ENCODE peak calls at places on chromosomes 12 and 14, in nine cellular contexts. One of them, this sample, is unnamed.

GRCh38 chr12:53061404-53062010 is 11.6 kb downstream of the TNS2 start:
- DNase-seq in right cardiac atrium: peak; percentile 41
- DNase-seq in H9: peak; percentile 81
- DNase-seq in heart left ventricle: no peak
- DNase-seq in CD8-positive, alpha-beta memory T cell: no peak
- DNase-seq in DND-41: no peak
- DNase-seq in neural progenitor cell: peak; percentile 48
- DNase-seq in neuronal stem cell: no peak
- DNase-seq in psoas muscle: peak; percentile 38
- DNase-seq in this sample: peak; percentile 8

GRCh38 chr12:5201554-5202243 is 158.0 kb downstream of the KCNA5 start:
- DNase-seq in H9: peak; percentile 90
- DNase-seq in neuronal stem cell: no peak
- DNase-seq in CD8-positive, alpha-beta memory T cell: no peak
- DNase-seq in heart left ventricle: peak; percentile 34
- DNase-seq in neural progenitor cell: peak; percentile 64
- DNase-seq in DND-41: no peak
- DNase-seq in psoas muscle: no peak
- DNase-seq in right cardiac atrium: peak; percentile 43
- DNase-seq in this sample: no peak

GRCh38 chr12:115402443-115403170 is 718.6 kb upstream of the TBX3 start:
- DNase-seq in CD8-positive, alpha-beta memory T cell: no peak
- DNase-seq in H9: no peak
- DNase-seq in neuronal stem cell: no peak
- DNase-seq in psoas muscle: no peak
- DNase-seq in neural progenitor cell: no peak
- DNase-seq in right cardiac atrium: no peak
- DNase-seq in DND-41: no peak
- DNase-seq in heart left ventricle: no peak
- DNase-seq in this sample: no peak

GRCh38 chr14:69489495-69489894 is 5.0 kb downstream of the PLEKHD1 start:
- DNase-seq in H9: no peak
- DNase-seq in right cardiac atrium: no peak
- DNase-seq in neural progenitor cell: no peak
- DNase-seq in neuronal stem cell: no peak
- DNase-seq in heart left ventricle: no peak
- DNase-seq in DND-41: no peak
- DNase-seq in CD8-positive, alpha-beta memory T cell: no peak
- DNase-seq in psoas muscle: no peak
- DNase-seq in this sample: no peak

GRCh38 chr14:75123991-75124390 is 2.9 kb downstream of the NEK9 start:
- DNase-seq in right cardiac atrium: peak; percentile 21
- DNase-seq in CD8-positive, alpha-beta memory T cell: no peak
- DNase-seq in H9: no peak
- DNase-seq in psoas muscle: no peak
- DNase-seq in neuronal stem cell: no peak
- DNase-seq in heart left ventricle: no peak
- DNase-seq in neural progenitor cell: no peak
- DNase-seq in DND-41: no peak
- DNase-seq in this sample: no peak

GRCh38 chr14:100904307-100905019 is 941 bp upstream of the RTL1 start:
- DNase-seq in neural progenitor cell: peak; percentile 94
- DNase-seq in heart left ventricle: no peak
- DNase-seq in right cardiac atrium: no peak
- DNase-seq in psoas muscle: no peak
- DNase-seq in DND-41: peak; percentile 34
- DNase-seq in CD8-positive, alpha-beta memory T cell: no peak
- DNase-seq in neuronal stem cell: peak; percentile 73
- DNase-seq in H9: peak; percentile 77
- DNase-seq in this sample: no peak

GRCh38 chr12:81284137-81284536 is 206.3 kb downstream of the ACSS3 start:
- DNase-seq in psoas muscle: no peak
- DNase-seq in heart left ventricle: no peak
- DNase-seq in H9: peak; percentile 44
- DNase-seq in right cardiac atrium: no peak
- DNase-seq in CD8-positive, alpha-beta memory T cell: no peak
- DNase-seq in neuronal stem cell: no peak
- DNase-seq in DND-41: no peak
- DNase-seq in neural progenitor cell: peak; percentile 1
- DNase-seq in this sample: no peak

GRCh38 chr14:20855652-20856291 is 35.4 kb upstream of the RNASE3 start:
- DNase-seq in neuronal stem cell: peak; percentile 43
- DNase-seq in neural progenitor cell: peak; percentile 85
- DNase-seq in psoas muscle: peak; percentile 24
- DNase-seq in CD8-positive, alpha-beta memory T cell: peak; percentile 52
- DNase-seq in H9: peak; percentile 78
- DNase-seq in right cardiac atrium: peak; percentile 47
- DNase-seq in heart left ventricle: peak; percentile 65
- DNase-seq in DND-41: peak; percentile 54
- DNase-seq in this sample: peak; percentile 60

GRCh38 chr12:64633940-64634337 is 23.6 kb downstream of the RASSF3 start:
- DNase-seq in neuronal stem cell: no peak
- DNase-seq in CD8-positive, alpha-beta memory T cell: peak; percentile 56
- DNase-seq in DND-41: no peak
- DNase-seq in H9: no peak
- DNase-seq in heart left ventricle: peak; percentile 62
- DNase-seq in psoas muscle: peak; percentile 39
- DNase-seq in neural progenitor cell: no peak
- DNase-seq in right cardiac atrium: peak; percentile 61
- DNase-seq in this sample: no peak

GRCh38 chr14:75631453-75631831 is 29.2 kb downstream of the ERG28 start:
- DNase-seq in neural progenitor cell: peak; percentile 71
- DNase-seq in H9: peak; percentile 70
- DNase-seq in psoas muscle: no peak
- DNase-seq in right cardiac atrium: no peak
- DNase-seq in CD8-positive, alpha-beta memory T cell: no peak
- DNase-seq in DND-41: no peak
- DNase-seq in heart left ventricle: no peak
- DNase-seq in neuronal stem cell: peak; percentile 26
- DNase-seq in this sample: no peak

GRCh38 chr14:77024171-77024627 is 4.3 kb downstream of the IRF2BPL start:
- DNase-seq in right cardiac atrium: no peak
- DNase-seq in neuronal stem cell: no peak
- DNase-seq in CD8-positive, alpha-beta memory T cell: peak; percentile 65
- DNase-seq in DND-41: peak; percentile 57
- DNase-seq in heart left ventricle: peak; percentile 69
- DNase-seq in H9: peak; percentile 93
- DNase-seq in neural progenitor cell: peak; percentile 88
- DNase-seq in psoas muscle: no peak
- DNase-seq in this sample: no peak

GRCh38 chr14:33475623-33476022 is 475.3 kb downstream of the EGLN3 start:
- DNase-seq in right cardiac atrium: peak; percentile 25
- DNase-seq in DND-41: peak; percentile 35
- DNase-seq in heart left ventricle: peak; percentile 31
- DNase-seq in neuronal stem cell: peak; percentile 90
- DNase-seq in CD8-positive, alpha-beta memory T cell: no peak
- DNase-seq in H9: peak; percentile 86
- DNase-seq in psoas muscle: no peak
- DNase-seq in neural progenitor cell: peak; percentile 95
- DNase-seq in this sample: peak; percentile 61

GRCh38 chr12:121801601-121802484 is 2.0 kb upstream of the SETD1B start:
- DNase-seq in right cardiac atrium: no peak
- DNase-seq in psoas muscle: no peak
- DNase-seq in neuronal stem cell: no peak
- DNase-seq in CD8-positive, alpha-beta memory T cell: peak; percentile 68
- DNase-seq in H9: peak; percentile 32
- DNase-seq in neural progenitor cell: peak; percentile 58
- DNase-seq in DND-41: peak; percentile 63
- DNase-seq in heart left ventricle: no peak
- DNase-seq in this sample: no peak

GRCh38 chr12:89348894-89349669 is 3.2 kb downstream of the DUSP6 start:
- DNase-seq in neural progenitor cell: peak; percentile 30
- DNase-seq in H9: no peak
- DNase-seq in DND-41: peak; percentile 57
- DNase-seq in neuronal stem cell: no peak
- DNase-seq in right cardiac atrium: no peak
- DNase-seq in CD8-positive, alpha-beta memory T cell: no peak
- DNase-seq in psoas muscle: no peak
- DNase-seq in heart left ventricle: no peak
- DNase-seq in this sample: no peak

GRCh38 chr14:52338282-52338681 is 24.2 kb downstream of the PTGER2 start:
- DNase-seq in neural progenitor cell: no peak
- DNase-seq in right cardiac atrium: no peak
- DNase-seq in DND-41: no peak
- DNase-seq in psoas muscle: no peak
- DNase-seq in H9: no peak
- DNase-seq in CD8-positive, alpha-beta memory T cell: no peak
- DNase-seq in heart left ventricle: no peak
- DNase-seq in neuronal stem cell: no peak
- DNase-seq in this sample: no peak

DNA sequence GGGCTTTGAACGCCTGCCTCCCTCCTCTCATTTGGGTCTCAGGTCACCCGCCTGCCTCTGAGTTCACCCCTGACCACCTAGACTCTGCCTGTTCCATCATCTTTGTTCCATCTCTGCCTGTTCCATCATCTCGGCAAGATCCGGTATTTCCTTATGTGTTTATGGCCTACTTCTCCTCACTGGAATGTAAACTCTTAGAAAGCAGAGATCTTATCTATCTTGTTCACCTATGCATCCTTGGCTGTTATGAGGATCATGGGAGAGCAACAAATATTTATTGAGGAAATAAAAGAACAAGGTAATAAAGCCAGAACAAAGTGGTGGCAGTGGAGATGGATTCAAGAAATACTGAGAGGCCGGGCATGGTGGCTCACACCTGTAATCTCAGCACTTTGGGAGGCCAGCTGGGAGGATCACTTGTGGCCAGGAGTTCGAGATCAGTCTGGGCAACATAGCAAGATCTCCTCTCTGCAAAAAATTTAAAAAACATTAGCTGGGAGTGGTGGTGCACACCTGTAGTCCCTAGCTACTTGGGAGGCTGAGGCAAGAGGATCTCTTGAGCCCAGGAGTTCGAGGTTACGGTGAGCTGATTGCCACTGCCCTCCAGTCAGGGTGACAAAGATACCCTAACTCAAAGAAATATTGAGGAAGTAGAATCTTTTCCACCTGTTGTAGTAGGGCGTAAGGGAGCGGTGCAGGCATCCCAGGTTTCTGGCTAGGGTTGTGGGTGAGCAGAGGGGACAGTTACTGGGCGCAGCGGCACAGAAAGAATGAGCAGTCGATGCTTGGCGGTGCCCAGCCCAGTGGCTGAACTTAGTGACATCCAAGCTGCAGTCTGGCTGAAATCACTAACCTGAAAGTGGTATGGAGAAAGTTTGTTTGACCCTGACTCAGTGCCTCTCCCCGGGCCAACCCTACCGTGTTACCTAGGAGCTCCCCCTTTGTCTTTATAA is 1.7 kb upstream of the KLC1 start:
- DNase-seq in DND-41: no peak
- DNase-seq in right cardiac atrium: no peak
- DNase-seq in psoas muscle: no peak
- DNase-seq in neuronal stem cell: no peak
- DNase-seq in CD8-positive, alpha-beta memory T cell: no peak
- DNase-seq in heart left ventricle: peak; percentile 29
- DNase-seq in neural progenitor cell: no peak
- DNase-seq in H9: no peak
- DNase-seq in this sample: no peak
- H3K27ac ChIP-seq in DND-41: no peak overlapping the region
- H3K27ac ChIP-seq in right cardiac atrium: peak overlapping the region; percentile 94
- H3K27ac ChIP-seq in psoas muscle: peak overlapping the region; percentile 88
- H3K27ac ChIP-seq in neuronal stem cell: no peak overlapping the region
- H3K27ac ChIP-seq in CD8-positive, alpha-beta memory T cell: peak overlapping the region; percentile 86
- H3K27ac ChIP-seq in heart left ventricle: peak overlapping the region; percentile 99
- H3K27ac ChIP-seq in neural progenitor cell: no peak overlapping the region
- H3K27ac ChIP-seq in H9: no peak overlapping the region
- H3K27ac ChIP-seq in this sample: peak overlapping the region; percentile 97

GRCh38 chr12:128047266-128048060 is 219.5 kb upstream of the TMEM132C start:
- DNase-seq in DND-41: no peak
- DNase-seq in right cardiac atrium: no peak
- DNase-seq in CD8-positive, alpha-beta memory T cell: no peak
- DNase-seq in neural progenitor cell: no peak
- DNase-seq in H9: no peak
- DNase-seq in neuronal stem cell: no peak
- DNase-seq in psoas muscle: no peak
- DNase-seq in heart left ventricle: no peak
- DNase-seq in this sample: no peak
- H3K27ac ChIP-seq in DND-41: no peak overlapping the region
- H3K27ac ChIP-seq in right cardiac atrium: no peak overlapping the region
- H3K27ac ChIP-seq in CD8-positive, alpha-beta memory T cell: no peak overlapping the region
- H3K27ac ChIP-seq in neural progenitor cell: no peak overlapping the region
- H3K27ac ChIP-seq in H9: no peak overlapping the region
- H3K27ac ChIP-seq in neuronal stem cell: no peak overlapping the region
- H3K27ac ChIP-seq in psoas muscle: no peak overlapping the region
- H3K27ac ChIP-seq in heart left ventricle: no peak overlapping the region
- H3K27ac ChIP-seq in this sample: no peak overlapping the region

GRCh38 chr12:48678561-48679185 is 3.4 kb downstream of the KANSL2 start:
- DNase-seq in neural progenitor cell: no peak
- DNase-seq in H9: no peak
- DNase-seq in right cardiac atrium: no peak
- DNase-seq in heart left ventricle: no peak
- DNase-seq in CD8-positive, alpha-beta memory T cell: no peak
- DNase-seq in neuronal stem cell: no peak
- DNase-seq in psoas muscle: no peak
- DNase-seq in DND-41: no peak
- DNase-seq in this sample: no peak
- H3K27ac ChIP-seq in neural progenitor cell: no peak overlapping the region
- H3K27ac ChIP-seq in H9: no peak overlapping the region
- H3K27ac ChIP-seq in right cardiac atrium: no peak overlapping the region
- H3K27ac ChIP-seq in heart left ventricle: no peak overlapping the region
- H3K27ac ChIP-seq in CD8-positive, alpha-beta memory T cell: peak overlapping the region; percentile 14
- H3K27ac ChIP-seq in neuronal stem cell: no peak overlapping the region
- H3K27ac ChIP-seq in psoas muscle: peak overlapping the region; percentile 66
- H3K27ac ChIP-seq in DND-41: no peak overlapping the region
- H3K27ac ChIP-seq in this sample: no peak overlapping the region

GRCh38 chr14:37328673-37329072 is 130.9 kb downstream of the MIPOL1 start:
- DNase-seq in CD8-positive, alpha-beta memory T cell: no peak
- DNase-seq in DND-41: no peak
- DNase-seq in psoas muscle: no peak
- DNase-seq in H9: no peak
- DNase-seq in neuronal stem cell: no peak
- DNase-seq in right cardiac atrium: no peak
- DNase-seq in heart left ventricle: no peak
- DNase-seq in neural progenitor cell: no peak
- DNase-seq in this sample: no peak
- H3K27ac ChIP-seq in CD8-positive, alpha-beta memory T cell: no peak overlapping the region
- H3K27ac ChIP-seq in DND-41: no peak overlapping the region
- H3K27ac ChIP-seq in psoas muscle: no peak overlapping the region
- H3K27ac ChIP-seq in H9: no peak overlapping the region
- H3K27ac ChIP-seq in neuronal stem cell: no peak overlapping the region
- H3K27ac ChIP-seq in right cardiac atrium: no peak overlapping the region
- H3K27ac ChIP-seq in heart left ventricle: no peak overlapping the region
- H3K27ac ChIP-seq in neural progenitor cell: no peak overlapping the region
- H3K27ac ChIP-seq in this sample: no peak overlapping the region

GRCh38 chr14:64232944-64233343 is 61.2 kb downstream of the ESR2 start:
- DNase-seq in DND-41: no peak
- DNase-seq in CD8-positive, alpha-beta memory T cell: no peak
- DNase-seq in neuronal stem cell: no peak
- DNase-seq in heart left ventricle: no peak
- DNase-seq in neural progenitor cell: no peak
- DNase-seq in right cardiac atrium: no peak
- DNase-seq in H9: no peak
- DNase-seq in psoas muscle: no peak
- DNase-seq in this sample: no peak
- H3K27ac ChIP-seq in DND-41: no peak overlapping the region
- H3K27ac ChIP-seq in CD8-positive, alpha-beta memory T cell: no peak overlapping the region
- H3K27ac ChIP-seq in neuronal stem cell: no peak overlapping the region
- H3K27ac ChIP-seq in heart left ventricle: peak overlapping the region; percentile 58
- H3K27ac ChIP-seq in neural progenitor cell: no peak overlapping the region
- H3K27ac ChIP-seq in right cardiac atrium: peak overlapping the region; percentile 71
- H3K27ac ChIP-seq in H9: no peak overlapping the region
- H3K27ac ChIP-seq in psoas muscle: peak overlapping the region; percentile 90
- H3K27ac ChIP-seq in this sample: no peak overlapping the region

GRCh38 chr14:54709444-54709843 is 142.5 kb downstream of the SAMD4A start:
- DNase-seq in H9: no peak
- DNase-seq in CD8-positive, alpha-beta memory T cell: no peak
- DNase-seq in neural progenitor cell: no peak
- DNase-seq in heart left ventricle: no peak
- DNase-seq in DND-41: no peak
- DNase-seq in right cardiac atrium: no peak
- DNase-seq in psoas muscle: no peak
- DNase-seq in neuronal stem cell: no peak
- DNase-seq in this sample: no peak
- H3K27ac ChIP-seq in H9: no peak overlapping the region
- H3K27ac ChIP-seq in CD8-positive, alpha-beta memory T cell: no peak overlapping the region
- H3K27ac ChIP-seq in neural progenitor cell: no peak overlapping the region
- H3K27ac ChIP-seq in heart left ventricle: no peak overlapping the region
- H3K27ac ChIP-seq in DND-41: no peak overlapping the region
- H3K27ac ChIP-seq in right cardiac atrium: no peak overlapping the region
- H3K27ac ChIP-seq in psoas muscle: peak overlapping the region; percentile 89
- H3K27ac ChIP-seq in neuronal stem cell: no peak overlapping the region
- H3K27ac ChIP-seq in this sample: no peak overlapping the region